ENCODE peak calls at places on chromosomes 16 and 17, in ten cellular contexts. O is neural crest cell; L is stimulated activated CD4-positive, alpha-beta T cell treated with anti-CD3 and anti-CD28 coated beads, Interleukin-4, amount 100 ng/mL, for 4 hours; D is uterus; W is D341Med; Y is OCI-M1; H is SHP77; C is effector CD4-positive, alpha-beta T cell; S is B cell; Q is activated CD4-positive, alpha-beta T cell treated with anti-CD3 and anti-CD28 coated beads, Interleukin-2, amount 50 U/mL, for 24 hours. X is an unnamed sample.

GRCh38 chr16:1642148-1642547 is 30.0 kb downstream of the CRAMP1 start:
- DNase-seq in L (no peak), O (no peak), H (no peak), Y (no peak), W (no peak), S (no peak), C (no peak), Q (no peak), D (no peak), X (no peak)

GRCh38 chr17:81438688-81439087 is 43.4 kb downstream of the BAHCC1 start:
- DNase-seq in W (no peak), O (no peak), H (no peak), S (no peak), L (no peak), Q (no peak), C (no peak), D (no peak), Y (no peak), X (no peak)

GRCh38 chr17:33285413-33285812 is 7.7 kb downstream of the ASIC2 start:
- DNase-seq in C (no peak), O (no peak), Q (no peak), L (no peak), D (no peak), Y (no peak), H (no peak), W (no peak), S (no peak), X (no peak)

GRCh38 chr16:81366316-81366932 is 51.7 kb downstream of the GAN start:
- DNase-seq in H (peak; percentile 32), W (peak; percentile 58), Q (no peak), C (peak; percentile 16), L (no peak), S (peak; percentile 70), D (no peak), O (peak; percentile 18), Y (peak; percentile 73), X (peak; percentile 21)

GRCh38 chr16:3112058-3112880 is at the start of gene ZNF205:
- DNase-seq in L (no peak), C (no peak), D (peak; percentile 72), O (peak; percentile 72), W (peak; percentile 87), Y (peak; percentile 79), S (no peak), Q (no peak), H (peak; percentile 88), X (peak; percentile 72)

GRCh38 chr17:63519972-63520882 is 2.9 kb upstream of the KCNH6 start:
- DNase-seq in Q (no peak), Y (no peak), C (no peak), D (no peak), H (peak; percentile 98), O (no peak), S (no peak), L (no peak), W (no peak), X (peak; percentile 97)

GRCh38 chr16:11312718-11313492 is 31.8 kb upstream of the PRM1 start:
- DNase-seq in S (no peak), C (no peak), O (no peak), W (no peak), D (peak; percentile 43), H (no peak), L (peak; percentile 30), Q (no peak), Y (peak; percentile 93), X (peak; percentile 39)

GRCh38 chr16:51818342-51818944 is 667.4 kb upstream of the SALL1 start:
- DNase-seq in H (peak; percentile 3), W (peak; percentile 41), O (peak; percentile 58), L (no peak), Q (no peak), Y (peak; percentile 19), S (no peak), C (no peak), D (no peak), X (no peak)

GRCh38 chr17:700504-701094 is 14.0 kb downstream of the VPS53 start:
- DNase-seq in C (peak; percentile 7), Y (peak; percentile 32), D (no peak), O (no peak), H (no peak), S (peak; percentile 56), W (no peak), Q (no peak), L (no peak), X (no peak)

GRCh38 chr16:54027126-54027922 is 259.3 kb downstream of the IRX3 start:
- DNase-seq in Q (no peak), H (no peak), O (no peak), D (no peak), S (no peak), W (no peak), Y (no peak), L (no peak), C (no peak), X (no peak)